ENCODE peak calls at places on chromosomes 11 and 22, in five cellular contexts. V, N, C, S and W are unnamed samples.

GRCh38 chr11:115581871-115582639 is 77.8 kb upstream of the CADM1 start:
- DNase-seq in C (peak; percentile 2), S (no peak), N (no peak), V (no peak), W (no peak)

GRCh38 chr11:71301046-71301857 is 48.9 kb upstream of the SHANK2 start:
- DNase-seq in C (no peak), N (no peak), S (no peak), V (no peak), W (no peak)

GRCh38 chr11:70542406-70542805 is 144.1 kb downstream of the CTTN start:
- DNase-seq in N (no peak), C (no peak), V (no peak), S (peak; percentile 49), W (no peak)

GRCh38 chr11:107821199-107821926 is 37.2 kb downstream of the SLC35F2 start:
- DNase-seq in N (no peak), V (no peak), S (no peak), C (no peak), W (no peak)

GRCh38 chr11:117199061-117199915 is at the start of gene TAGLN:
- DNase-seq in S (peak; percentile 67), V (peak; percentile 49), C (no peak), N (no peak), W (no peak)

GRCh38 chr11:11011617-11012016 is 153.8 kb upstream of the ZBED5 start:
- DNase-seq in N (no peak), C (no peak), V (no peak), S (no peak), W (no peak)

GRCh38 chr22:18024276-18024939 is at the start of gene MICAL3:
- DNase-seq in V (peak; percentile 57), N (peak; percentile 34), S (no peak), C (no peak), W (no peak)

GRCh38 chr11:17012712-17013547 is 1.3 kb downstream of the PLEKHA7 start:
- DNase-seq in V (peak; percentile 27), C (peak; percentile 76), N (peak; percentile 12), S (peak; percentile 56), W (no peak)

GRCh38 chr11:5362017-5362625 is 10.8 kb downstream of the OR51B6 start:
- DNase-seq in S (no peak), N (no peak), C (no peak), V (no peak), W (no peak)

GRCh38 chr22:27778299-27779090 is 23.1 kb downstream of the MN1 start:
- DNase-seq in V (no peak), N (no peak), C (no peak), S (no peak), W (no peak)

GRCh38 chr11:58621586-58622262 is 741 bp upstream of the CNTF start:
- DNase-seq in C (no peak), S (no peak), V (no peak), N (no peak), W (no peak)

GRCh38 chr11:58615556-58615955 is 6.9 kb upstream of the CNTF start:
- DNase-seq in C (no peak), V (no peak), N (no peak), S (no peak), W (no peak)

GRCh38 chr11:58613228-58613627 is 9.2 kb upstream of the CNTF start:
- DNase-seq in S (no peak), V (no peak), N (no peak), C (no peak), W (no peak)

GRCh38 chr11:58618215-58618614 is 4.2 kb upstream of the CNTF start:
- DNase-seq in C (no peak), N (no peak), S (no peak), V (no peak), W (no peak)

GRCh38 chr11:58616594-58616993 is 5.9 kb upstream of the CNTF start:
- DNase-seq in N (no peak), C (no peak), S (no peak), V (no peak), W (peak; percentile 87)
- H3K4me3 ChIP-seq in N (no peak overlapping the region), C (no peak overlapping the region), S (no peak overlapping the region), V (no peak overlapping the region), W (no peak overlapping the region)

DNA sequence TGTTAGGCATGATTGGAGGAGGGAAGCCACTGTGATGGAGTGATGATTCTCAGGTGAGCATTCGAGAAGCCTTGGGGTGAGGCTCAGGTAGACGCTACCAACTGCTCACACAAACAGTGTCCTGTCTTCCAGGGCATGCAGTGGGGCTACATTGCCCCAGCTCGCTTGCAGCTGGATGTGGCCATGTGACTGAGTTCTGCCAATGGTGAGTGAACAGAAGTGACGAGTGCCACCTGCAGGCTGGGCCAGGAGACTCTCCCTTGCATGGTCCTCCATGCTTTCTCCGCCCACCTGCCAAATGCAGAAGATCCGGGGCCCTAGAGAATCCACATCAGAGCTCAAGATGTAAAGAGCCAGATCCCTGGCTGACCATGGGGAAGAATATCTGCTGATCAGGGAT is 195.9 kb downstream of the BCR start:
- DNase-seq in V (no peak), S (no peak), N (peak; percentile 33), C (no peak), W (peak; percentile 1)
- TF ChIP-seq CTCF in V (no peak), S (no peak), N (peak; percentile 65), C (peak; percentile 43), W (peak; percentile 30)

GRCh38 chr22:19879248-19879575 is 24.5 kb upstream of the GNB1L start:
- DNase-seq in N (no peak), C (no peak), S (peak; percentile 44), V (no peak), W (no peak)

GRCh38 chr22:19879651-19879995 is 24.9 kb upstream of the GNB1L start:
- DNase-seq in V (no peak), C (no peak), N (no peak), S (peak; percentile 39), W (no peak)

GRCh38 chr22:19879996-19880785 is 25.5 kb upstream of the GNB1L start:
- DNase-seq in V (no peak), N (no peak), S (peak; percentile 30), C (no peak), W (no peak)

GRCh38 chr22:19877626-19878339 is 23.1 kb upstream of the GNB1L start:
- DNase-seq in V (no peak), C (no peak), S (peak; percentile 37), N (no peak), W (no peak)

GRCh38 chr22:19878461-19879247 is 24.0 kb upstream of the GNB1L start:
- DNase-seq in S (peak; percentile 37), N (no peak), C (no peak), V (no peak), W (no peak)
- H3K4me3 ChIP-seq in S (no peak overlapping the region), N (no peak overlapping the region), C (no peak overlapping the region), V (no peak overlapping the region), W (peak overlapping the region; percentile 34)

DNA sequence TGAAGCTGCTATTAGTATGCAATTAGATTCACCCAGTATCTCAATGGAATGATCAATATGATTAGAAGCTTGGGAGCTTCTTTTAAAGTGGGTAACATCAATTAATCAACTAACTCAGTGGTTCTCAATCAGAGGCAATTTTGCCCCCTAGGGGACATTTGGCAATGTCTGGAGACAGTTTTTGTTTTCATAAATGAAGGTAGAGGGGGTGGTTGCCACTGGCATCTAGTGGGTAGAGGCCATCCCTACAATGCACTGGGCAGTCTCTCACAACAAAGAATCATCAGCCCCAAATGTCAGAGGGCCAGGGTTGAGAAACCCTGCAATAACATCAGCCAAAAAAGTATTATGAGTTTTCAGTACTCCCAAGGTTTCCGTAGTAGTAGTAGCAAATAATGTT is 5.9 kb upstream of the AMOTL1 start:
- DNase-seq in S (no peak), N (peak; percentile 34), C (no peak), V (no peak), W (no peak)
- TF ChIP-seq CTCF in S (peak; percentile 34), N (peak; percentile 73), C (peak; percentile 52), V (no peak), W (peak; percentile 58)

GRCh38 chr11:130162733-130163132 is 3.2 kb downstream of the ST14 start:
- DNase-seq in N (no peak), C (no peak), S (no peak), V (no peak), W (no peak)

GRCh38 chr11:130165601-130166456 is 6.2 kb downstream of the ST14 start:
- DNase-seq in C (no peak), V (no peak), N (no peak), S (no peak), W (no peak)

GRCh38 chr11:130161441-130161840 is 1.9 kb downstream of the ST14 start:
- DNase-seq in N (no peak), S (no peak), V (no peak), C (no peak), W (no peak)

GRCh38 chr11:130164221-130164570 is 4.6 kb downstream of the ST14 start:
- DNase-seq in S (no peak), C (no peak), V (no peak), N (no peak), W (no peak)

DNA sequence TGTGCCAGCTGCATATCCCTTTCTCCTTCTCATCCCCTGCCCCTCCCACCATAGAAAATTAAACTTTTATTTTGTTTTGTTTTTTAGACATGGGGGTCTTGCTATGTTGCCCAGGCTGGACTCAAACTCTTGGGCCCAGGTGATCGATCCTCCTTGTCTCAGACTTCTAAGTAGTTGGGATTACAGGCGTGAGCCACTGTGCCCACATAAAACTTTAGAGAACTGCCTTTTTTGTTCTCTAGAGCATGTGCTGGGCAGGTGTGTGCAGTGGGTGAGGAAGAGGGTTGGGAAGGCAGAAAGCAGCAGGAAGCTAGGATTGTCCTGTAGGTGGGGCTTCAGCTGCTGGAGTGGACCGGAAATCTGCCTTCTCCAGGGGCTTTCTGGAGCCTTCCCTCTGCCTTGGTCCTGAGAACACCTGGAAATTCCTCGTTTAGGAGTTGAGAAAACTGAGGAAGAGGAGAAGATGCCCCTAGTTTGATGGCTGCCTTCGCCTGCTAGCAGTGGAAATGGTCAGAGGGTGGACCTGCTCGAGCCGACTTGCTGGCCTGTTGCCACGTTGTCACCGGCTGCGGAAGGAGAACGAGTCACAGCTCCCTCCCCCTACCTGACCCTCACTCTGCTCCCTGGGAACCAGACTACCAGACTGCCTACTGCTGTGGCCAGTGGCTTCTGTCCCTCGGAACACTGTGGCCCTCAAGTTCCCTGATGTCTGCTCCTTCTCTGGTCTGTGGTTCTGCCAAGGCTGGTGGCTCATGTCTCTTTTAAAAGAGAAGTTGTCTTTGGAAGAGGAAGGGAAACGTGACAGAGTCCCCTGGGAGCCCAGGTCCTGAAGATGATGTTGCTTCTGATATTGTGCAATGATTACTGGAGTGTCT is 4.0 kb downstream of the ST14 start:
- DNase-seq in V (no peak), C (no peak), S (peak; percentile 66), N (no peak), W (no peak)
- H3K4me3 ChIP-seq in V (no peak overlapping the region), C (no peak overlapping the region), S (no peak overlapping the region), N (peak overlapping the region; percentile 21), W (no peak overlapping the region)